ENCODE peak calls at places on chromosomes 16 and 17, in seven cellular contexts. A, Y, Q, N, G, I and F are unnamed samples.

GRCh38 chr16:31508706-31509523 is 724 bp upstream of the RUSF1 start:
- DNase-seq in I (no peak), N (no peak), Q (no peak), Y (peak), A (no peak), G (peak), F (peak)

GRCh38 chr17:22310717-22311686 is 618.7 kb downstream of the KCNJ18 start:
- DNase-seq in G (no peak), Q (no peak), A (no peak), I (no peak), Y (no peak), N (no peak), F (no peak)

GRCh38 chr16:87040169-87041117 is 276.7 kb downstream of the C16orf95 start:
- DNase-seq in Q (no peak), G (no peak), N (peak), A (no peak), I (no peak), Y (no peak), F (no peak)

GRCh38 chr16:66740533-66740932 is 10.9 kb downstream of the DYNC1LI2 start:
- DNase-seq in I (no peak), A (no peak), N (no peak), G (peak), Y (no peak), Q (peak), F (peak)

GRCh38 chr17:57406131-57406980 is 150.0 kb downstream of the MSI2 start:
- DNase-seq in Y (no peak), I (no peak), A (peak), Q (no peak), N (no peak), G (peak), F (no peak)

GRCh38 chr17:81512984-81513668 is 527 bp upstream of the ACTG1 start:
- DNase-seq in G (peak), N (peak), Q (peak), I (peak), Y (peak), A (peak), F (peak)

GRCh38 chr16:12413393-12413792 is 390.3 kb downstream of the CPPED1 start:
- DNase-seq in I (no peak), Q (no peak), Y (no peak), A (no peak), N (no peak), G (no peak), F (no peak)

GRCh38 chr17:64147110-64148016 is 17.4 kb upstream of the ERN1 start:
- DNase-seq in Q (no peak), Y (no peak), N (no peak), I (no peak), G (peak), A (no peak), F (peak)

GRCh38 chr16:78953526-78953925 is 647.0 kb downstream of the MAF start:
- DNase-seq in I (no peak), Q (no peak), N (no peak), A (no peak), Y (peak), G (no peak), F (no peak)

GRCh38 chr17:3755335-3756030 is 31.8 kb downstream of the HASPIN start:
- DNase-seq in G (no peak), I (no peak), Y (peak), N (no peak), Q (no peak), A (no peak), F (no peak)

GRCh38 chr17:45715787-45716186 is 68.3 kb upstream of the CRHR1 start:
- DNase-seq in Y (no peak), N (no peak), Q (no peak), G (no peak), I (no peak), A (no peak), F (no peak)

GRCh38 chr16:78740269-78740668 is 640.8 kb downstream of the WWOX start:
- DNase-seq in I (no peak), G (no peak), N (no peak), Q (no peak), Y (no peak), A (no peak), F (no peak)

GRCh38 chr17:40355123-40355803 is 9.3 kb downstream of the GJD3 start:
- DNase-seq in N (peak), A (peak), Y (peak), I (peak), Q (peak), G (peak), F (peak)

GRCh38 chr16:8956265-8957060 is 7.2 kb downstream of the USP7 start:
- DNase-seq in Y (no peak), G (no peak), A (no peak), I (no peak), N (no peak), Q (no peak), F (no peak)

GRCh38 chr16:1433756-1434155 is 2.9 kb downstream of the PERCC1 start:
- DNase-seq in A (no peak), N (no peak), I (no peak), Y (no peak), G (no peak), Q (no peak), F (no peak)

GRCh38 chr16:28561557-28562187 is 8.0 kb downstream of the SGF29 start:
- DNase-seq in N (no peak), A (no peak), I (no peak), Q (no peak), Y (no peak), G (peak), F (no peak)

GRCh38 chr17:33015716-33016346 is 24.2 kb downstream of the SPACA3 start:
- DNase-seq in G (no peak), Y (no peak), N (no peak), A (no peak), Q (no peak), I (no peak), F (no peak)

GRCh38 chr16:1890701-1891035 is 18.7 kb upstream of the MEIOB start:
- DNase-seq in N (no peak), G (no peak), I (no peak), A (no peak), Q (no peak), Y (peak), F (no peak)

GRCh38 chr16:85860413-85861094 is 38.4 kb upstream of the IRF8 start:
- DNase-seq in I (no peak), Q (no peak), N (peak), Y (no peak), G (no peak), A (no peak), F (no peak)

GRCh38 chr16:4110680-4111079 is 5.6 kb downstream of the ADCY9 start:
- DNase-seq in N (no peak), I (no peak), A (no peak), Y (no peak), G (no peak), Q (no peak), F (no peak)

GRCh38 chr16:54933281-54934150 is 2.9 kb downstream of the IRX5 start:
- DNase-seq in Q (no peak), I (no peak), Y (no peak), N (no peak), A (peak), G (no peak), F (no peak)

GRCh38 chr17:16929281-16929680 is 42.6 kb downstream of the TNFRSF13B start:
- DNase-seq in I (no peak), Q (no peak), G (no peak), Y (no peak), A (no peak), N (no peak), F (no peak)

GRCh38 chr17:50361561-50362480 is 11.2 kb downstream of the MRPL27 start:
- DNase-seq in Y (no peak), Q (peak), G (peak), N (no peak), I (peak), A (peak), F (peak)

GRCh38 chr16:57113042-57113453 is 20.7 kb downstream of the CPNE2 start:
- DNase-seq in G (peak), Q (no peak), Y (no peak), I (no peak), A (no peak), N (no peak), F (peak)